ENCODE peak calls at places on chromosomes 5 and 9, in six cellular contexts. W is left ventricle myocardium inferior, J is HepG2, L is mesothelial cell of epicardium, D is natural killer cell, H is fibroblast of mammary gland. E is an unnamed sample.

GRCh38 chr9:3337515-3337914 is 188.3 kb downstream of the RFX3 start:
- DNase-seq in W (peak; percentile 16), J (no peak), L (no peak), D (no peak), H (peak; percentile 77), E (no peak)

GRCh38 chr5:178487911-178488310 is 102.3 kb downstream of the COL23A1 start:
- DNase-seq in W (no peak), J (no peak), L (no peak), D (no peak), H (no peak), E (no peak)

GRCh38 chr5:10485142-10485795 is 43.6 kb downstream of the ROPN1L start:
- DNase-seq in W (peak; percentile 65), J (no peak), L (no peak), D (no peak), H (peak; percentile 90), E (no peak)

GRCh38 chr5:148915224-148915803 is 88.9 kb downstream of the ADRB2 start:
- DNase-seq in W (no peak), J (no peak), L (no peak), D (no peak), H (no peak), E (no peak)

GRCh38 chr9:35570709-35571108 is 34.4 kb upstream of the TESK1 start:
- DNase-seq in W (no peak), J (no peak), L (no peak), D (no peak), H (no peak), E (no peak)

GRCh38 chr5:117394506-117395157 is 820.0 kb upstream of the SEMA6A start:
- DNase-seq in W (no peak), J (no peak), L (no peak), D (no peak), H (no peak), E (no peak)

GRCh38 chr5:169213479-169213878 is 87.5 kb downstream of the SLIT3 start:
- DNase-seq in W (no peak), J (no peak), L (no peak), D (no peak), H (peak; percentile 67), E (no peak)

GRCh38 chr5:74934949-74935751 is 69.0 kb upstream of the FAM169A start:
- DNase-seq in W (no peak), J (peak; percentile 46), L (no peak), D (no peak), H (peak; percentile 75), E (no peak)

GRCh38 chr9:134793281-134793680 is 87.3 kb upstream of the FCN2 start:
- DNase-seq in W (no peak), J (no peak), L (no peak), D (no peak), H (no peak), E (no peak)

GRCh38 chr5:147939431-147940114 is 33.2 kb upstream of the C5orf46 start:
- DNase-seq in W (no peak), J (no peak), L (no peak), D (no peak), H (no peak), E (no peak)

GRCh38 chr9:129702563-129702962 is 37.1 kb downstream of the PRRX2 start:
- DNase-seq in W (no peak), J (no peak), L (no peak), D (no peak), H (peak; percentile 86), E (no peak)

GRCh38 chr9:127131871-127132270 is 9.4 kb upstream of the ANGPTL2 start:
- DNase-seq in W (no peak), J (no peak), L (no peak), D (no peak), H (peak; percentile 86), E (no peak)

GRCh38 chr9:27108981-27109541 is at the start of gene TEK:
- DNase-seq in W (no peak), J (no peak), L (no peak), D (no peak), H (peak; percentile 38), E (no peak)

GRCh38 chr5:139835656-139836055 is 40.0 kb downstream of the PSD2 start:
- DNase-seq in W (no peak), J (no peak), L (no peak), D (no peak), H (no peak), E (no peak)

GRCh38 chr5:180540050-180540694 is 46.0 kb downstream of the CNOT6 start:
- DNase-seq in W (no peak), J (no peak), L (no peak), D (no peak), H (no peak), E (no peak)

GRCh38 chr5:82563745-82564144 is 285.6 kb upstream of the RPS23 start:
- DNase-seq in W (no peak), J (no peak), L (no peak), D (no peak), H (no peak), E (no peak)

GRCh38 chr9:124149992-124150391 is 107.8 kb upstream of the NEK6 start:
- DNase-seq in W (no peak), J (no peak), L (no peak), D (no peak), H (peak; percentile 34), E (no peak)

GRCh38 chr5:7855611-7856010 is 4.7 kb upstream of the CFAP90 start:
- DNase-seq in W (no peak), J (no peak), L (no peak), D (no peak), H (no peak), E (no peak)

GRCh38 chr5:39518516-39518915 is 93.7 kb upstream of the DAB2 start:
- DNase-seq in W (no peak), J (no peak), L (no peak), D (no peak), H (peak; percentile 86), E (no peak)

DNA sequence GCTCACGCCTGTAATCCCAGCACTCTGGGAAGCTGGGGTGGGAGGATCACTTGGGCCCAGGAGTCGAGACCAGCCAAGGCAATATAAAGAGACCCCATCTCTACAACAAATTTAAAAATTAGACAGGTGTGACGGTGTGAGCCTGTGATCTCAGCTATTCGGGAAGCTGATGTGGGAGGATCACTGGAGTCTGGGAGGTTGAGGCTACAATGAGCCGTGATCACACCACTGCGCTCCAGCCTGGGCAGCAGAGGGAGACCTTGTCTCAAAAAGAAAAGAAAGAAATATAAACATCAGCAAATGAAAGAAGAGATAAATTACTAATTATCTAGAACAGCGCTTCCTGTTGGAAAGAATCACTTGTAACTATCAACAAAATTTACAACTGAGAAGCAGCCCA is 105.0 kb downstream of the MAPKAP1 start:
- DNase-seq in W (no peak), J (no peak), L (no peak), D (no peak), H (no peak), E (no peak)
- TF ChIP-seq CTCF in W (no peak), J (peak; percentile 17), L (no peak), D (no peak), H (peak; percentile 4), E (no peak)

GRCh38 chr5:137055271-137055872 is 443.8 kb downstream of the SPOCK1 start:
- DNase-seq in W (no peak), J (no peak), L (no peak), D (no peak), H (no peak), E (no peak)

GRCh38 chr5:137056676-137057075 is 442.4 kb downstream of the SPOCK1 start:
- DNase-seq in W (no peak), J (no peak), L (no peak), D (no peak), H (no peak), E (no peak)

GRCh38 chr5:137054792-137055191 is 444.3 kb downstream of the SPOCK1 start:
- DNase-seq in W (no peak), J (no peak), L (no peak), D (no peak), H (no peak), E (no peak)

GRCh38 chr5:137054335-137054734 is 444.8 kb downstream of the SPOCK1 start:
- DNase-seq in W (no peak), J (no peak), L (no peak), D (no peak), H (no peak), E (no peak)

DNA sequence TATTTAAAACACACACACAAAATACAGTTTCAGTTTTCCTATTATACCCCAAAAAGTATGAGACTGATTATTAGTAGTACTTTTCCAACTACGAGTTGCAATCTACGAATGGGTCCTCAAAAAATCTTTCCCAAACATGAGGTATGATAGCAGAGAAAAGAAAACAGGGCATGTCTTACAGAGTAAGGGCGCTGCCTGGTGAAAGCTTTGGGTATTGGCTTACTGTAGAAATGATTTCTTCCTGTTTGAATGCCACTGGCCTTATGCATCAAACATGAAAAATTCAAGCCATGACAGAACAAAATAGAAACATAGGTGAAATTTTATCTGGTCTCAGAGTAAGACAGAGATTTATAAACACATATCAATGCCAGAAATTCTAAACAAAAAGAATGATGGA is 448.0 kb downstream of the SPOCK1 start:
- DNase-seq in W (no peak), J (peak; percentile 5), L (no peak), D (no peak), H (no peak), E (no peak)
- TF ChIP-seq CTCF in W (peak; percentile 60), J (peak; percentile 12), L (no peak), D (no peak), H (peak; percentile 20), E (peak; percentile 39)

GRCh38 chr9:91421987-91422765 is 1.5 kb downstream of the NFIL3 start:
- DNase-seq in W (no peak), J (peak; percentile 40), L (no peak), D (no peak), H (no peak), E (no peak)

GRCh38 chr9:91422832-91423711 is 560 bp downstream of the NFIL3 start:
- DNase-seq in W (peak; percentile 56), J (peak; percentile 44), L (peak; percentile 28), D (peak; percentile 59), H (peak; percentile 90), E (peak; percentile 50)

GRCh38 chr9:91419222-91420191 is 4.1 kb downstream of the NFIL3 start:
- DNase-seq in W (no peak), J (peak; percentile 92), L (no peak), D (no peak), H (peak; percentile 98), E (no peak)

GRCh38 chr9:91420471-91421021 is 3.1 kb downstream of the NFIL3 start:
- DNase-seq in W (no peak), J (peak; percentile 9), L (no peak), D (no peak), H (peak; percentile 51), E (no peak)

DNA sequence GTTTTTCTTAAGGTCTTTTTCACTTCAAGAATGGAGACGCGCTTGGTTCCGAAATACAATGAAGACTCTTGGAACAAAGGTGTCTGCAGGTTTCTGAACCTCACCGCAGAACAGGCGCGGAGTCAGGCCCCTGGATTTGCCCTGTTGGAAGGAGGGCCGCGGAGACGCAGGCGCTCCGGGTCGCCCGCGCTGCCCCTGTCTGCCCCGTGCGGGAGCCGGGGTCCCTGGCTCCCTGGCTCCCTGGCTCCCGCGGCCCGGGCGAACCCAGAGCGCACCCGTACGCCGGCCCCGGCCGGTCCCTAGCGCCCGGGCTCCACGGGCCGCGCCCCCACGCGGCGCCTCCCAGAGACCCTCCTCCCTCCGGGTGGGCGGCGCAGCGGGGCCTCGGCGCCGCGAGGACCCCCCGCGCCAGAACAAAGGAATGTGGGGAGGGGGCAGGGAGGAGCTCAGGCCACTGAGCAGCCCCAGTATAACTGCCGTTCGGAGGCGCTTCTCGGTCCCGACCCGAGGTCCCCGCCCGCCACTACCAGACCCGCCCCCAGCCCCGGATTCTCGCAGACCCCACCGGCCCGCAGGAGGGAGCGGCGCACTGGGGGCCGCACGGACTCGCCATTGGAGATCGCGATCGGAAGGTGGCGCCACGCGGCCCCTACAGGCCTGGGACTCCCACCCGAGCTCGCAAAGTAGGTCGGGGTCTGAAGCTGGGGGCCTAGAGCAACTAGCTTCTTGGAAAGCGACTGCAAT is 2.4 kb downstream of the NFIL3 start:
- DNase-seq in W (peak; percentile 46), J (peak; percentile 36), L (peak; percentile 47), D (no peak), H (peak; percentile 39), E (peak; percentile 61)
- TF ChIP-seq CTCF in W (peak; percentile 42), J (peak; percentile 66), L (no peak), D (no peak), H (peak; percentile 31), E (peak; percentile 52)

GRCh38 chr9:1100945-1101344 is 50.8 kb downstream of the DMRT2 start:
- DNase-seq in W (peak; percentile 38), J (peak; percentile 26), L (no peak), D (no peak), H (peak; percentile 45), E (peak; percentile 47)
- TF ChIP-seq CTCF in W (peak; percentile 75), J (peak; percentile 85), L (peak; percentile 16), D (no peak), H (peak; percentile 68), E (peak; percentile 71)